ENCODE peak calls at places on chromosomes 6 and 20, in seven cellular contexts. O, J, S, Q, E, V and H are unnamed samples.

GRCh38 chr6:46925563-46926253 is 4.0 kb upstream of the ADGRF5 start:
- DNase-seq in E (no peak), V (peak; percentile 67), S (peak; percentile 35), O (peak; percentile 67), Q (peak; percentile 78), J (peak; percentile 47), H (peak; percentile 93)

GRCh38 chr6:90319044-90319443 is 22.4 kb upstream of the BACH2 start:
- DNase-seq in V (no peak), O (no peak), J (no peak), Q (no peak), E (no peak), S (peak; percentile 79), H (peak; percentile 77)

GRCh38 chr6:78308025-78308424 is 559.3 kb upstream of the IRAK1BP1 start:
- DNase-seq in J (no peak), E (no peak), S (no peak), O (peak; percentile 2), V (no peak), Q (no peak), H (no peak)

GRCh38 chr20:2261105-2261504 is 34.7 kb upstream of the TGM3 start:
- DNase-seq in J (no peak), V (no peak), S (no peak), E (no peak), O (no peak), Q (no peak), H (no peak)

GRCh38 chr6:124879110-124879991 is 82.9 kb upstream of the RNF217 start:
- DNase-seq in V (no peak), O (no peak), S (no peak), E (no peak), J (no peak), Q (no peak), H (no peak)

GRCh38 chr6:169867751-169868191 is 116.3 kb downstream of the ERMARD start:
- DNase-seq in O (no peak), V (no peak), S (no peak), J (no peak), Q (no peak), E (no peak), H (no peak)

GRCh38 chr20:48672324-48672723 is 155.5 kb downstream of the PREX1 start:
- DNase-seq in S (no peak), O (no peak), V (no peak), Q (no peak), E (no peak), J (no peak), H (no peak)

GRCh38 chr6:119727504-119728219 is 378.1 kb upstream of the MAN1A1 start:
- DNase-seq in O (no peak), J (peak; percentile 70), E (no peak), Q (peak; percentile 18), S (no peak), V (no peak), H (no peak)

GRCh38 chr20:7159903-7160302 is 392.4 kb downstream of the BMP2 start:
- DNase-seq in S (no peak), E (no peak), O (no peak), Q (no peak), J (no peak), V (no peak), H (peak; percentile 42)

GRCh38 chr6:148556415-148556814 is 190.4 kb upstream of the UST start:
- DNase-seq in J (no peak), Q (no peak), O (no peak), E (no peak), V (no peak), S (no peak), H (no peak)

GRCh38 chr6:32154514-32155161 is 697 bp downstream of the PPT2 start:
- DNase-seq in J (peak; percentile 68), Q (peak; percentile 74), S (peak; percentile 71), V (peak; percentile 72), E (peak; percentile 53), O (peak; percentile 70), H (peak; percentile 54)

GRCh38 chr6:169171951-169172350 is 81.7 kb downstream of the THBS2 start:
- DNase-seq in E (no peak), J (no peak), S (peak; percentile 22), V (no peak), O (no peak), Q (no peak), H (no peak)

GRCh38 chr6:15841937-15842698 is 179.3 kb upstream of the DTNBP1 start:
- DNase-seq in J (no peak), O (no peak), E (no peak), V (peak; percentile 36), S (no peak), Q (no peak), H (no peak)

GRCh38 chr20:56363491-56363890 is 4.7 kb downstream of the FAM210B start:
- DNase-seq in J (no peak), E (no peak), O (no peak), V (no peak), Q (no peak), S (no peak), H (no peak)

GRCh38 chr6:144936764-144937163 is 651.6 kb downstream of the UTRN start:
- DNase-seq in J (no peak), V (no peak), Q (no peak), S (peak; percentile 60), E (no peak), O (no peak), H (no peak)

GRCh38 chr6:45959534-45960195 is 56.0 kb downstream of the CLIC5 start:
- DNase-seq in S (no peak), E (peak; percentile 38), O (peak; percentile 34), Q (no peak), V (no peak), J (no peak), H (peak; percentile 85)

GRCh38 chr20:62993856-62994494 is 12.8 kb downstream of the BHLHE23 start:
- DNase-seq in V (no peak), O (no peak), S (no peak), E (no peak), J (no peak), Q (no peak), H (no peak)

GRCh38 chr6:154447929-154448328 is 62.6 kb downstream of the CNKSR3 start:
- DNase-seq in O (no peak), S (peak; percentile 55), J (no peak), E (peak; percentile 45), V (no peak), Q (no peak), H (peak; percentile 29)

GRCh38 chr6:170027111-170028043 is 263.5 kb downstream of the DLL1 start:
- DNase-seq in E (no peak), Q (peak; percentile 35), O (no peak), J (no peak), S (peak; percentile 15), V (no peak), H (no peak)

GRCh38 chr20:58024241-58024721 is 204.2 kb downstream of the ANKRD60 start:
- DNase-seq in Q (no peak), E (no peak), S (no peak), O (no peak), V (no peak), J (no peak), H (no peak)

GRCh38 chr6:167350731-167351655 is 26.1 kb downstream of the TTLL2 start:
- DNase-seq in O (peak; percentile 40), J (peak; percentile 62), E (peak; percentile 91), S (no peak), V (peak; percentile 61), Q (peak; percentile 86), H (peak; percentile 32)

GRCh38 chr6:113763311-113763766 is 93.8 kb upstream of the MARCKS start:
- DNase-seq in S (peak; percentile 7), Q (no peak), V (no peak), J (no peak), O (no peak), E (no peak), H (peak; percentile 52)

GRCh38 chr6:149963212-149963461 is 606 bp upstream of the ULBP1 start:
- DNase-seq in V (no peak), O (peak; percentile 83), J (no peak), Q (no peak), E (no peak), S (peak; percentile 40), H (no peak)

GRCh38 chr6:162187168-162187935 is 540.2 kb downstream of the PRKN start:
- DNase-seq in J (no peak), O (no peak), V (no peak), Q (no peak), S (no peak), E (no peak), H (no peak)

GRCh38 chr6:15929685-15930084 is 199.2 kb upstream of the MYLIP start:
- DNase-seq in Q (no peak), J (no peak), V (no peak), O (no peak), S (no peak), E (no peak), H (peak; percentile 40)

GRCh38 chr20:38032585-38033329 is 499 bp downstream of the TTI1 start:
- DNase-seq in J (no peak), V (no peak), O (no peak), S (no peak), E (no peak), Q (no peak), H (no peak)

GRCh38 chr6:168103036-168103830 is 24.2 kb upstream of the FRMD1 start:
- DNase-seq in E (peak; percentile 73), V (peak; percentile 2), Q (peak; percentile 40), S (no peak), O (no peak), J (no peak), H (no peak)

GRCh38 chr6:168232989-168233874 is 86.3 kb downstream of the DACT2 start:
- DNase-seq in E (no peak), J (no peak), O (peak; percentile 4), S (no peak), V (no peak), Q (no peak), H (no peak)

GRCh38 chr6:49676671-49677281 is 36.6 kb downstream of the CRISP2 start:
- DNase-seq in V (no peak), Q (no peak), O (no peak), E (no peak), S (peak; percentile 51), J (no peak), H (peak; percentile 84)

GRCh38 chr6:98433325-98433724 is 401.0 kb upstream of the POU3F2 start:
- DNase-seq in O (no peak), J (no peak), S (no peak), Q (no peak), E (no peak), V (no peak), H (no peak)

GRCh38 chr20:32731882-32732266 is 11.4 kb downstream of the COMMD7 start:
- DNase-seq in V (no peak), E (no peak), O (no peak), J (no peak), S (no peak), Q (peak; percentile 84), H (peak; percentile 63)

GRCh38 chr20:36266189-36266588 is 29.9 kb downstream of the AAR2 start:
- DNase-seq in S (no peak), Q (no peak), J (no peak), O (no peak), E (no peak), V (no peak), H (no peak)